ENCODE peak calls at places on chromosomes 4 and X, in eight cellular contexts. O is AG04450, R is AG10803, C is transverse colon, D is lower lobe of right lung, F is neural progenitor cell, H is foreskin keratinocyte, T is WTC11. Y is an unnamed sample.
A peak's percentile ranks its signal among the peaks of the same experiment; 100 is the strongest.

GRCh38 chr4:105474110-105474518 is 252 bp upstream of the PPA2 start:
- DNase-seq in R (peak; percentile 81), T (peak; percentile 86), C (peak; percentile 91), F (no peak), O (peak; percentile 45), D (peak; percentile 92), H (no peak), Y (peak; percentile 95)

GRCh38 chrX:137424679-137425078 is 141.2 kb upstream of the ZIC3 start:
- DNase-seq in O (no peak), F (peak; percentile 58), C (no peak), D (no peak), R (no peak), T (peak; percentile 32), H (no peak), Y (no peak)

GRCh38 chr4:157992038-157992706 is 180.7 kb downstream of the GASK1B start:
- DNase-seq in T (no peak), F (peak; percentile 72), R (peak; percentile 77), H (no peak), O (peak; percentile 54), C (no peak), D (no peak), Y (no peak)

GRCh38 chr4:158826057-158826456 is 57.2 kb downstream of the FNIP2 start:
- DNase-seq in H (no peak), R (no peak), C (no peak), O (no peak), F (no peak), D (no peak), T (no peak), Y (no peak)

GRCh38 chr4:182560358-182560757 is 317.2 kb downstream of the TENM3 start:
- DNase-seq in F (peak; percentile 94), D (no peak), H (no peak), O (no peak), C (no peak), R (peak; percentile 37), T (peak; percentile 72), Y (no peak)

GRCh38 chr4:136992032-136992431 is 540.3 kb downstream of the PCDH18 start:
- DNase-seq in H (no peak), C (no peak), T (no peak), F (no peak), D (no peak), R (no peak), O (no peak), Y (no peak)

GRCh38 chrX:106726485-106727437 is at the start of gene RNF128:
- DNase-seq in R (peak; percentile 15), F (peak; percentile 83), D (peak; percentile 68), T (peak; percentile 74), C (peak; percentile 76), O (no peak), H (peak; percentile 23), Y (no peak)

GRCh38 chr4:25098964-25099843 is 61.0 kb downstream of the SEPSECS start:
- DNase-seq in C (peak; percentile 70), D (no peak), R (peak; percentile 43), H (no peak), O (no peak), F (no peak), T (no peak), Y (no peak)

GRCh38 chr4:3801931-3802550 is 35.9 kb downstream of the ADRA2C start:
- DNase-seq in O (no peak), T (no peak), H (no peak), D (peak; percentile 8), R (no peak), C (no peak), F (no peak), Y (no peak)

GRCh38 chr4:23401572-23401971 is 488.3 kb downstream of the PPARGC1A start:
- DNase-seq in C (no peak), H (no peak), O (no peak), T (no peak), D (no peak), R (no peak), F (no peak), Y (no peak)

GRCh38 chr4:6684656-6685055 is 9.0 kb upstream of the S100P start:
- DNase-seq in T (no peak), R (no peak), C (no peak), D (no peak), H (no peak), F (no peak), O (no peak), Y (no peak)

GRCh38 chrX:7996414-7996813 is 69.2 kb upstream of the PNPLA4 start:
- DNase-seq in T (peak; percentile 9), R (peak; percentile 23), O (no peak), F (peak; percentile 46), C (peak; percentile 21), D (no peak), H (no peak), Y (no peak)

GRCh38 chrX:10102046-10102704 is 54.6 kb upstream of the CLCN4 start:
- DNase-seq in F (no peak), O (no peak), C (no peak), H (no peak), D (no peak), R (no peak), T (no peak), Y (no peak)

GRCh38 chr4:107616838-107617389 is 103.1 kb downstream of the PAPSS1 start:
- DNase-seq in O (no peak), C (no peak), D (no peak), T (no peak), R (no peak), H (no peak), F (no peak), Y (no peak)

GRCh38 chrX:13084611-13085010 is 40.2 kb upstream of the FAM9C start:
- DNase-seq in F (no peak), H (no peak), C (no peak), O (no peak), D (no peak), T (no peak), R (no peak), Y (no peak)

GRCh38 chr4:98653006-98653405 is 5.4 kb downstream of the TSPAN5 start:
- DNase-seq in O (peak; percentile 37), D (no peak), C (no peak), T (no peak), H (peak; percentile 40), F (no peak), R (peak; percentile 80), Y (no peak)

GRCh38 chrX:30618160-30618765 is 35.0 kb upstream of the GK start:
- DNase-seq in F (no peak), C (no peak), O (no peak), R (no peak), T (peak; percentile 16), D (no peak), H (no peak), Y (no peak)

GRCh38 chr4:133178960-133179359 is 29.9 kb downstream of the PCDH10 start:
- DNase-seq in R (no peak), C (no peak), D (no peak), T (no peak), F (no peak), H (no peak), O (no peak), Y (no peak)

DNA sequence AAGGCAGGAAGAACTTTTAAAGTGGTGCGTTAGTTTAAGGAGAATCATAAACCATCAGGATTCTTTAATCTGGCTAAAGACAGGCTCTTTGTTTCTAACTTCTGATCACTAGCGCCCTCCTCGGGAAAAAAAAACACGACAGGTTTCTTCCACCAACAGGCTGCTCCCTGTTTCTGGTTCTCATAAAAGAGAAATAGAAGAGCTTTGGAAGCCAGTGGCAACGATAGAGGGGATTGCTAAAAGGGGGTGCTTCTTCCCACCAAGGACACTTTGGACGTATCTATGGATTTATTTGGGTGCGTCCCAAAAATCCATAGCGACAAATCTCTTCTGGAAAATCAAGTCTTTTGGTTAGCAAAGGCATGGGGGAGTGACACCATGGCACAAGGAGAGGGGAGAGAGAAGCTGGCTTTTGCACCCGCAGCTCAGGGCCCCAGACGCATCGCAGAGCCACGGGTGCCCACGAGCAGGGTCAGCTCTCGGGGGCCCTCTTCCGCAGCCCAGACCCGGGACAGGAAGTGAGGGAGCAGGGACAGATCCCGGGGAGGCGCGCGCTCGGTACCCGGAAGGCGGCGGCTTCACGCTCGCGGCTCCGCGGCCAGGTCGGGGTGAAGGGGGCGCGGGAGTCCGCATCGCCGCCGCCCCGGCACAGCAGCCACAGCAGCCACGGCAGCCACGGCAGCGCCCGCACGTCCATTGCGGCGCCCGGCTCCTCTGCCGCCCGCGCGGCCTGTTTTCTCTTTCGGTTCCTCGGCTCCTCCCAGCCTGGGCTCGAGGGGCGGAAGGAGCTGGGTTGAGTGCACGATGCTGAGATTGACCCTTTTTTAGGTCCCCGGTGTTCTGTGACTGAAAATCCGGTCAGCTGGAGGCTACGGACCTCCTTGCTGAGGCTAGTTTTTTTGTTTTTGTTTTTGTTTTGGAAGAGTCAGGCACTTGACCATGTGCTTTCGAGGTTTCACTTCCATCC is at the start of gene CTSO:
- DNase-seq in D (peak; percentile 85), C (peak; percentile 75), H (no peak), O (peak; percentile 64), T (peak; percentile 60), F (peak; percentile 71), R (peak; percentile 81), Y (no peak)
- TF ChIP-seq CTCF in D (peak; percentile 64), C (peak; percentile 71), H (peak; percentile 72), O (peak; percentile 69), T (peak; percentile 40), F (peak; percentile 64), R (peak; percentile 70), Y (peak; percentile 69)

DNA sequence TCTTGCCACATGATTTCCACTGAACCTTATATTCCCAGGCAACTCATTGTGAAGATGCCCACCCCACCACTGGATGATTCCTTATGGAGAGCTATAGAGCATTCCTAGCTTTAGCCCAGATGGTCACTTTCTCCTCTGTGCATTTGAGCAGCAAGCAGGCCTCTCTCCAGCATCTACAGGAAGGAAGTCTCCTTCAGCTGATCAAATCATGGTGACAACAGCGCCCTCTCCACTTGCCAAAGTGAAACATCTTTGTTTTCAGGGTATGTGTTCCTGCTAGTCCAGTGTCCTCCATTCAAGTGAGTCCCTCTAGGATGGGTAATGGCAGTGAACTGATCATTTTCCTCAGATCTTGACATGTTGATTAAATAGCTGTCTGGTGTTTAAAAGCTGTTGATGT is 10.9 kb upstream of the SYTL5 start:
- DNase-seq in C (no peak), F (no peak), H (no peak), R (no peak), O (no peak), T (no peak), D (no peak), Y (no peak)
- TF ChIP-seq CTCF in C (no peak), F (no peak), H (peak; percentile 6), R (no peak), O (no peak), T (no peak), D (no peak), Y (no peak)

GRCh38 chr4:184787766-184788503 is 37.8 kb downstream of the ACSL1 start:
- DNase-seq in F (no peak), C (no peak), O (no peak), H (no peak), R (no peak), T (no peak), D (no peak), Y (no peak)

GRCh38 chr4:184782731-184783472 is 42.9 kb downstream of the ACSL1 start:
- DNase-seq in D (no peak), R (no peak), T (no peak), C (no peak), F (no peak), O (no peak), H (no peak), Y (no peak)

GRCh38 chr4:184785813-184786212 is 40.0 kb downstream of the ACSL1 start:
- DNase-seq in H (no peak), O (no peak), R (no peak), F (no peak), T (no peak), D (no peak), C (no peak), Y (no peak)

GRCh38 chr4:184784628-184785257 is 41.0 kb downstream of the ACSL1 start:
- DNase-seq in F (no peak), O (no peak), H (no peak), D (no peak), R (peak; percentile 26), T (no peak), C (no peak), Y (no peak)
- TF ChIP-seq CTCF in F (no peak), O (no peak), H (no peak), D (no peak), R (no peak), T (no peak), C (no peak), Y (no peak)

GRCh38 chr4:112245383-112245782 is 13.8 kb downstream of the AP1AR start:
- DNase-seq in D (no peak), F (no peak), T (no peak), H (no peak), R (peak; percentile 7), C (no peak), O (no peak), Y (no peak)
- TF ChIP-seq CTCF in D (no peak), F (no peak), T (no peak), H (no peak), R (peak; percentile 37), C (no peak), O (peak; percentile 38), Y (no peak)